ENCODE peak calls at places on chromosomes 7 and 10, in four cellular contexts. B is heart right ventricle, I is hepatocyte, E is body of pancreas. L is an unnamed sample.

GRCh38 chr7:37371755-37372154 is 76.9 kb downstream of the ELMO1 start:
- DNase-seq in B (no peak), I (no peak), E (no peak), L (no peak)

GRCh38 chr10:69843923-69844322 is 42.2 kb downstream of the COL13A1 start:
- DNase-seq in B (no peak), I (no peak), E (no peak), L (no peak)

GRCh38 chr10:47059606-47060311 is 148.5 kb downstream of the PTPN20 start:
- DNase-seq in B (no peak), I (no peak), E (no peak), L (no peak)

GRCh38 chr10:96612052-96612830 is 25.4 kb upstream of the TM9SF3 start:
- DNase-seq in B (no peak), I (peak; percentile 49), E (no peak), L (no peak)

GRCh38 chr10:47022311-47023131 is 111.3 kb downstream of the PTPN20 start:
- DNase-seq in B (peak; percentile 42), I (no peak), E (peak; percentile 10), L (no peak)

GRCh38 chr7:2802082-2802481 is 42.0 kb downstream of the GNA12 start:
- DNase-seq in B (no peak), I (no peak), E (no peak), L (peak; percentile 62)

GRCh38 chr10:48625013-48625412 is 20.1 kb upstream of the ARHGAP22 start:
- DNase-seq in B (no peak), I (no peak), E (no peak), L (peak; percentile 69)

GRCh38 chr10:131909929-131910328 is 9.1 kb downstream of the PPP2R2D start:
- DNase-seq in B (no peak), I (no peak), E (no peak), L (no peak)

GRCh38 chr10:77282163-77282562 is 355.4 kb downstream of the KCNMA1 start:
- DNase-seq in B (no peak), I (no peak), E (no peak), L (no peak)

GRCh38 chr10:102919237-102919959 is 1.3 kb downstream of the CNNM2 start:
- DNase-seq in B (peak; percentile 6), I (peak; percentile 42), E (peak; percentile 51), L (no peak)

GRCh38 chr10:24255115-24255895 is 46.4 kb downstream of the KIAA1217 start:
- DNase-seq in B (no peak), I (peak; percentile 44), E (no peak), L (peak; percentile 95)

GRCh38 chr10:34434119-34434594 is 380.9 kb downstream of the PARD3 start:
- DNase-seq in B (no peak), I (peak; percentile 29), E (no peak), L (peak; percentile 45)

GRCh38 chr10:62847433-62847832 is 31.3 kb upstream of the EGR2 start:
- DNase-seq in B (no peak), I (no peak), E (no peak), L (no peak)

GRCh38 chr10:131948501-131948900 is 33.2 kb downstream of the BNIP3 start:
- DNase-seq in B (no peak), I (no peak), E (peak; percentile 34), L (no peak)

GRCh38 chr7:45311597-45311996 is 154.0 kb downstream of the RAMP3 start:
- DNase-seq in B (no peak), I (no peak), E (no peak), L (no peak)

GRCh38 chr7:41640487-41640886 is 62.4 kb downstream of the INHBA start:
- DNase-seq in B (no peak), I (no peak), E (no peak), L (no peak)

GRCh38 chr7:55246181-55246580 is 119.0 kb upstream of the LANCL2 start:
- DNase-seq in B (no peak), I (no peak), E (no peak), L (peak; percentile 84)

GRCh38 chr10:18303851-18304800 is 163.9 kb downstream of the CACNB2 start:
- DNase-seq in B (no peak), I (no peak), E (no peak), L (no peak)

GRCh38 chr7:32206987-32207386 is 136.8 kb upstream of the PDE1C start:
- DNase-seq in B (no peak), I (peak; percentile 35), E (peak; percentile 13), L (no peak)

DNA sequence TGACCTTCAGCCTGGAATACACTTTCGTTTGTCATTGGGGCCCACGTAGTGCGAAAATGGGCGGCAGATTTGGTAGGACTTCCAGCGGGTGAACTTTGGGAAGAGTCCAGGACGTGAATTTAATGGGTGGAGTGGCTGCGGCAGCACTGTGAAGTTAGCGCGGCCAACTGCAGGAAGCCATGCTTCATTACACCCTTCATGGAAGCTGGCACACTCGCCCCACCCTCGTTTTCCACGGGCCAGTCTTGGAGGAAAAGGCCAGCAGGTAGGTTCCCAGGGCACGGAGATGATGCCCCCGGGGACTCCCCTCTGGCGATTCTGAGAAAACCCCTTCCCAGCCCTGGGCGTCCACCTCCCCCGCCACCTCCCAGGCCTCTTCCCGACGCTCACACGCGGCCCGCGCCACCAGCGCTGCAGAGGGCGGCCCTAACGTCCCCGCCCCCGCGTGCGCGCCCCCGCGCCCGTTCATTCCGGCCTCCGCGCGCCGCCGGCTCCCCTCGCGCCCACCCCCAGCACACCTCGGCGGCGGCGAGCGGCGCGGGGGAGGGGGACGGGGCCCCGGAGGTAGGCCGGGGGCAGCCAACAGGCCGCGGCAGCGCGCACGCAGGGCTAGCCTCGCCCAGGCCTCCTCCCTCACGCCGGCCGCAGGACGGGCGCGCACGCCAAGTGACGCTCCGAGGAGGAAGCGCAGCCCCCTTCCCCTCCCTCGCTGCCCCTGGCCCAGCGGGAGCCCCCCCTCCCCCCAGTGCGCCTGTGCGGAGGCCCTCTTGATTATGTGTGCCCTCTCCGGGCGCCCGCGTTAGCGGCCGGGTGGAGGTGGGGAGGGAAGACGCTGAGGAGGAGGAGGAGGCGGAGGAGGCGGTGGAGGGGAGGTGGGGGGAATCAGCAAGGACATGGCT is at the start of gene MLLT10:
- DNase-seq in B (peak; percentile 94), I (peak; percentile 98), E (peak; percentile 93), L (peak; percentile 75)
- TF ChIP-seq CTCF in B (no peak), I (no peak), E (no peak), L (peak; percentile 37)

DNA sequence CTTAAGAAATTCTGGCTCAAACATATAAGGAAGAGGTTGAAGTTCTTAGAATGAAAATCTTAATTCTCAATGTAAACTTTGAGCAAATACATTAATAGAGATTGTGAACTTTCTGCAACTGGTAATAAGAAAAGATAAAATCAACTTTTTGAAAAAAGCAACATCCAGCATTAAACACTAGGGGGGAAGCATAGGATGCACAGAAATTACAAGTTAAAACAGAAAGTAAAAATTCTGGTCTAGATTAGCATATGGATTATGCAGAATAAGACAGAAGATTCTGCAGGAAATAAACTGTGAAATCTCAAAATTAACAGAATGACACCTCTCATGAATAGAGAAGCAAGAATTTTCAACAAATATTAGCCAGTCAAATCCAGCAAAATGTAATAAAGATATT is 38.0 kb upstream of the CAV2 start:
- DNase-seq in B (no peak), I (no peak), E (no peak), L (no peak)
- H3K4me3 ChIP-seq in B (no peak overlapping the region), I (no peak overlapping the region), E (no peak overlapping the region), L (no peak overlapping the region)

DNA sequence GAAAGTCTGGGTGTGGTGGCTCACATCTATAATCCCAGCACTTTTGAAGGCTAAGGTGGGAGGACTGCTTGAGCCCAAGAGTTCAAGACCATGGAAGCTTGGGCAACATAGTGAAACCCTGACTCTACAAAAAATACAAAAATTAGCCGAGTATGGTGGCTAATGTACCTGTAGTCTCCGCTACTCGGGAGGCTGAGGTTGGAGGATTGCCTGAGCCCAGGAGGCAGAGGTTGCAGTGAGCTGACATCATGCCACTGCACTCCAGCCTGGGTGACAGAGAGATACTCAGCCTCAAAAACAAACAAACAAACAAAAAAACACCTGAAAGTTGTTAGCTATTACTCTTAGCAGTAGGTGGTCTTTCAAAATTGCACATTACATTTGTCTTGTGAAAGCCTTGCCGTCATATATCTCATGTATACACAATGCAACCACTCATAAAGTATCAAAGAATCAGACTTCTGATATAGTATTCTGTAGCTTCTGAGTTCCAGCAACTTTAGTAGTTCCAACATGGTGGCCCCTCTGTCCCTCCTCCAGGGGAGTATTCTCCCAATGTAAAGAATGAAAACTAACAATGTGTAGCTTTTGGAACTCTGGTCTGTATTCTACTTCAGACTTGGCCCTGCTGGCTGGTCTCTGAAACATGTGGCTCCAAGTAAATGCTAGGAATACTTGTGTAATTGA is 101.5 kb downstream of the ZNF92 start:
- DNase-seq in B (no peak), I (no peak), E (no peak), L (no peak)
- H3K36me3 ChIP-seq in B (no peaks in the 10 kb centered on the region), I (no peaks in the 10 kb centered on the region), E (no peaks in the 10 kb centered on the region), L (no peaks in the 10 kb centered on the region)

GRCh38 chr7:22728416-22729029 is 1.5 kb downstream of the IL6 start:
- DNase-seq in B (no peak), I (peak; percentile 56), E (no peak), L (peak; percentile 66)
- TF ChIP-seq CTCF in B (peak; percentile 18), I (peak; percentile 52), E (no peak), L (peak; percentile 55)

DNA sequence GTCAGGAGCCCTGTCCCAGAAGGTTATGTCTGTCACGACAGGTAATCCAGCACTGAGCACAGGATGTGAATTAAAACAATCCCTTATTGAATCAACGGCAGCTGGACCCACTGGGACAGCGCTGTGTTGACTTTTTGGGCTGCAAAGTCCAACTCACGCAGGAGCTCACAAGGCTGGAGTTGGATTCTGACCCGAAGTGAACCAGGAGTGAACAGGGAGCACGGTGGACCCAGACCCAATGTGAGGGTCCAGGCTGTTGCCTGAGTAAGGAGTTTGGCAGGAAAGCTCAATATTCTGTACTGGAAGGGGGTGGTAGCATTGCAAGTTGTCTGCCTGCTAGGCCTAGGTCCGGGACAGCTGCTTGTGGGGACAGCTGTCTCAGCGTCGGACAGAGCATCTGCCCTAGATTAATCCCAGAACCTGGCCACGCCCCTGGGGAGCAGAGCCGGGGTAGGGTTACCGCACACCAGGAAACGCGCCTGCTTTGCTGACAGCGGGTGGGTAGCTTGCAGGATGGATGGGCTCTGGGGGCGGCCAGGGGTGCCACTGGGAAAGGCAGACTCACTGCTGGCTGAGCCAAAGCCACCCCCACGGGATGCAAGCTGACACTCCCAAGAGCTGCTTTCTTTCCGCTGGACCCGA is 24.0 kb downstream of the COL26A1 start:
- DNase-seq in B (peak; percentile 8), I (peak; percentile 40), E (no peak), L (no peak)
- H3K4me3 ChIP-seq in B (no peak overlapping the region), I (no peak overlapping the region), E (no peak overlapping the region), L (no peak overlapping the region)

GRCh38 chr10:95374597-95375209 is 83.9 kb upstream of the PDLIM1 start:
- DNase-seq in B (peak; percentile 86), I (peak; percentile 89), E (peak; percentile 79), L (peak; percentile 73)

GRCh38 chr10:95373660-95374059 is 82.9 kb upstream of the PDLIM1 start:
- DNase-seq in B (no peak), I (no peak), E (no peak), L (no peak)

GRCh38 chr10:95375418-95375817 is 84.6 kb upstream of the PDLIM1 start:
- DNase-seq in B (no peak), I (no peak), E (no peak), L (no peak)

GRCh38 chr10:95382174-95382573 is 91.4 kb upstream of the PDLIM1 start:
- DNase-seq in B (no peak), I (no peak), E (no peak), L (no peak)

DNA sequence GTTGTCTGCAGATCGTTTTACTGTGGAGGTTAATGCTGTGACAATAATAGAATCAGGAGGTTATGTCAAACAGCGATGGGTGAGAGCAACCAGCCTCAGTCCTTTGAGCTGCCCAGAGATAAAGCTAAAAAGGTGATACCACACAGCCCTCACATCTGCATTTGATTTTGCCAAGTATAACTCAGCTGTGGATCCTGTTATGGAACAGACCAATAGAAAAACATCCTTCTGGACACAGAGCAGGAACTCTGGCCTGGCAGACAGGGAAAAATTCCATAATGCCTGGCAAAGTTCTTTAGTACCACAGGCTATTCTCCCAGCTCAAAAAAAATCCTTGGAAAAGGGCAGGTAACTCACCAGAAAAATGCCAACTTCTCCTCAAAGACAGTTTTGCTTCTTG is 87.1 kb upstream of the PDLIM1 start:
- DNase-seq in B (peak; percentile 24), I (no peak), E (no peak), L (no peak)
- H3K36me3 ChIP-seq in B (peaks cover 69% of the 10 kb centered on the region), I (no peaks in the 10 kb centered on the region), E (peaks cover 10% of the 10 kb centered on the region), L (no peaks in the 10 kb centered on the region)